ENCODE peak calls at places on chromosomes 7 and 10, in eight cellular contexts. One of them, this sample, is unnamed.

GRCh38 chr10:119283818-119284217 is 76.4 kb downstream of the GRK5 start:
- DNase-seq in OCI-LY7: peak
- DNase-seq in GM13977: no peak
- DNase-seq in GM12865: peak
- DNase-seq in type B pancreatic cell: no peak
- DNase-seq in HCT116: no peak
- DNase-seq in astrocyte: no peak
- DNase-seq in pancreas: no peak
- DNase-seq in this sample: no peak

GRCh38 chr7:39613577-39613976 is 9.8 kb upstream of the RALA start:
- DNase-seq in OCI-LY7: no peak
- DNase-seq in GM13977: no peak
- DNase-seq in GM12865: no peak
- DNase-seq in type B pancreatic cell: no peak
- DNase-seq in HCT116: no peak
- DNase-seq in astrocyte: peak
- DNase-seq in pancreas: no peak
- DNase-seq in this sample: no peak

GRCh38 chr10:33306126-33306525 is 28.3 kb downstream of the NRP1 start:
- DNase-seq in OCI-LY7: no peak
- DNase-seq in GM13977: no peak
- DNase-seq in GM12865: no peak
- DNase-seq in type B pancreatic cell: no peak
- DNase-seq in HCT116: no peak
- DNase-seq in astrocyte: peak
- DNase-seq in pancreas: no peak
- DNase-seq in this sample: no peak

GRCh38 chr10:49568235-49568634 is 29.3 kb upstream of the ERCC6 start:
- DNase-seq in OCI-LY7: no peak
- DNase-seq in GM13977: peak
- DNase-seq in GM12865: peak
- DNase-seq in type B pancreatic cell: no peak
- DNase-seq in HCT116: no peak
- DNase-seq in astrocyte: peak
- DNase-seq in pancreas: no peak
- DNase-seq in this sample: peak

GRCh38 chr7:92517626-92518025 is 10.7 kb downstream of the PEX1 start:
- DNase-seq in OCI-LY7: no peak
- DNase-seq in GM13977: no peak
- DNase-seq in GM12865: no peak
- DNase-seq in type B pancreatic cell: no peak
- DNase-seq in HCT116: no peak
- DNase-seq in astrocyte: no peak
- DNase-seq in pancreas: no peak
- DNase-seq in this sample: no peak

GRCh38 chr7:148262721-148263229 is 327.8 kb upstream of the C7orf33 start:
- DNase-seq in OCI-LY7: peak
- DNase-seq in GM13977: peak
- DNase-seq in GM12865: peak
- DNase-seq in type B pancreatic cell: peak
- DNase-seq in HCT116: peak
- DNase-seq in astrocyte: no peak
- DNase-seq in pancreas: peak
- DNase-seq in this sample: peak

GRCh38 chr7:816751-817671 is 15.3 kb upstream of the SUN1 start:
- DNase-seq in OCI-LY7: peak
- DNase-seq in GM13977: peak
- DNase-seq in GM12865: peak
- DNase-seq in type B pancreatic cell: no peak
- DNase-seq in HCT116: no peak
- DNase-seq in astrocyte: peak
- DNase-seq in pancreas: peak
- DNase-seq in this sample: peak

GRCh38 chr7:466465-467191 is 53.0 kb downstream of the PDGFA start:
- DNase-seq in OCI-LY7: no peak
- DNase-seq in GM13977: no peak
- DNase-seq in GM12865: no peak
- DNase-seq in type B pancreatic cell: peak
- DNase-seq in HCT116: no peak
- DNase-seq in astrocyte: no peak
- DNase-seq in pancreas: no peak
- DNase-seq in this sample: no peak

GRCh38 chr7:20228654-20229053 is 11.5 kb upstream of the MACC1 start:
- DNase-seq in OCI-LY7: no peak
- DNase-seq in GM13977: no peak
- DNase-seq in GM12865: no peak
- DNase-seq in type B pancreatic cell: no peak
- DNase-seq in HCT116: no peak
- DNase-seq in astrocyte: no peak
- DNase-seq in pancreas: no peak
- DNase-seq in this sample: no peak

GRCh38 chr10:120182431-120182830 is 274.6 kb upstream of the PLPP4 start:
- DNase-seq in OCI-LY7: no peak
- DNase-seq in GM13977: no peak
- DNase-seq in GM12865: no peak
- DNase-seq in type B pancreatic cell: no peak
- DNase-seq in HCT116: no peak
- DNase-seq in astrocyte: no peak
- DNase-seq in pancreas: no peak
- DNase-seq in this sample: no peak

DNA sequence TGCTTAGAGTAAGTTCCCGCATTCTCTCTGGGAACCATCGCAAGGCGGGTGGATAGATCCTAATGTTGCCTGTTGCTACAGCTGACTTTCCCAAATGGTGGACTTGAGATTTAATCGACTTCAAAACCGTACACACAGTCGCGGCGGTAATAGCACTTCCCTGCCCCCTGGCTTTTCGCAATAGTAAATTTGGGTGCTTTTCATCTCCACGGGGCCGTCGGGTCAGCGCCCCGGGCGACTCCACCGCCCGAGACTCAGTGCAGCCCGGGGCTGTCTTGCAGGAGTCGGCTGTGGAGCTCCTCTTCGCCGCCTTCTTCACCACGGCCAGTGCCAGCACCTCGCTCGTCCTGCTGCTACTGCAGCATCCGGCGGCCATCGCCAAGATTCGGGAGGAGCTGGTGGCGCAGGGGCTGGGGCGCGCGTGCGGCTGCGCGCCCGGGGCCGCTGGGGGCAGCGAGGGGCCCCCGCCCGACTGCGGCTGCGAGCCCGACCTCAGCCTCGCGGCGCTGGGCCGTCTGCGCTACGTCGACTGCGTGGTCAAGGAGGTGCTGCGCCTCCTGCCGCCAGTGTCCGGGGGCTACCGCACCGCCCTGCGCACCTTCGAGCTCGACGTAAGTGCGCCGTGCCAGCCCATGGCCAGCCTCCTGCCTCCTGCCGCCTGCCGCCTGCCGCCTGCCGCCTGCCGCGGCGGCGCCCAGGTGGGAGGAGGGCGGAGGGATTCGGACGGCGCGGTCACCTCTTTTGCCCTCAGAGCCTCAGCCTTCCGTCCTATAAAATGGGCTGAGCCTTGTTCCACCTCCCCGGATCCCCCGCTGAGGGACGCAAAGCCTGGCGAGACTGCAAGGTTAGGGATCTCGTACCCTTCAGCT is 5.3 kb downstream of the CYP26C1 start:
- DNase-seq in OCI-LY7: no peak
- DNase-seq in GM13977: peak
- DNase-seq in GM12865: no peak
- DNase-seq in type B pancreatic cell: no peak
- DNase-seq in HCT116: no peak
- DNase-seq in astrocyte: no peak
- DNase-seq in pancreas: no peak
- DNase-seq in this sample: peak
- TF ChIP-seq CTCF in OCI-LY7: no peak
- TF ChIP-seq CTCF in GM13977: peak
- TF ChIP-seq CTCF in GM12865: no peak
- TF ChIP-seq CTCF in type B pancreatic cell: no peak
- TF ChIP-seq CTCF in HCT116: no peak
- TF ChIP-seq CTCF in astrocyte: no peak
- TF ChIP-seq CTCF in pancreas: no peak
- TF ChIP-seq CTCF in this sample: no peak

GRCh38 chr7:17472939-17473338 is 174.5 kb downstream of the AHR start:
- DNase-seq in OCI-LY7: no peak
- DNase-seq in GM13977: peak
- DNase-seq in GM12865: peak
- DNase-seq in type B pancreatic cell: no peak
- DNase-seq in HCT116: no peak
- DNase-seq in astrocyte: no peak
- DNase-seq in pancreas: no peak
- DNase-seq in this sample: no peak

GRCh38 chr7:17472518-17472917 is 174.1 kb downstream of the AHR start:
- DNase-seq in OCI-LY7: no peak
- DNase-seq in GM13977: no peak
- DNase-seq in GM12865: peak
- DNase-seq in type B pancreatic cell: no peak
- DNase-seq in HCT116: no peak
- DNase-seq in astrocyte: no peak
- DNase-seq in pancreas: no peak
- DNase-seq in this sample: no peak

GRCh38 chr7:17477182-17477581 is 178.7 kb downstream of the AHR start:
- DNase-seq in OCI-LY7: no peak
- DNase-seq in GM13977: no peak
- DNase-seq in GM12865: no peak
- DNase-seq in type B pancreatic cell: no peak
- DNase-seq in HCT116: no peak
- DNase-seq in astrocyte: no peak
- DNase-seq in pancreas: no peak
- DNase-seq in this sample: no peak

GRCh38 chr7:17474724-17475344 is 176.4 kb downstream of the AHR start:
- DNase-seq in OCI-LY7: no peak
- DNase-seq in GM13977: no peak
- DNase-seq in GM12865: no peak
- DNase-seq in type B pancreatic cell: no peak
- DNase-seq in HCT116: no peak
- DNase-seq in astrocyte: no peak
- DNase-seq in pancreas: no peak
- DNase-seq in this sample: no peak
- TF ChIP-seq CTCF in OCI-LY7: no peak
- TF ChIP-seq CTCF in GM13977: peak
- TF ChIP-seq CTCF in GM12865: no peak
- TF ChIP-seq CTCF in type B pancreatic cell: peak
- TF ChIP-seq CTCF in HCT116: peak
- TF ChIP-seq CTCF in astrocyte: peak
- TF ChIP-seq CTCF in pancreas: no peak
- TF ChIP-seq CTCF in this sample: no peak

GRCh38 chr7:82312646-82313045 is 130.9 kb downstream of the CACNA2D1 start:
- DNase-seq in OCI-LY7: no peak
- DNase-seq in GM13977: no peak
- DNase-seq in GM12865: no peak
- DNase-seq in type B pancreatic cell: no peak
- DNase-seq in HCT116: no peak
- DNase-seq in astrocyte: no peak
- DNase-seq in pancreas: no peak
- DNase-seq in this sample: no peak
- TF ChIP-seq CTCF in OCI-LY7: no peak
- TF ChIP-seq CTCF in GM13977: no peak
- TF ChIP-seq CTCF in GM12865: no peak
- TF ChIP-seq CTCF in type B pancreatic cell: no peak
- TF ChIP-seq CTCF in HCT116: no peak
- TF ChIP-seq CTCF in astrocyte: no peak
- TF ChIP-seq CTCF in pancreas: no peak
- TF ChIP-seq CTCF in this sample: no peak

DNA sequence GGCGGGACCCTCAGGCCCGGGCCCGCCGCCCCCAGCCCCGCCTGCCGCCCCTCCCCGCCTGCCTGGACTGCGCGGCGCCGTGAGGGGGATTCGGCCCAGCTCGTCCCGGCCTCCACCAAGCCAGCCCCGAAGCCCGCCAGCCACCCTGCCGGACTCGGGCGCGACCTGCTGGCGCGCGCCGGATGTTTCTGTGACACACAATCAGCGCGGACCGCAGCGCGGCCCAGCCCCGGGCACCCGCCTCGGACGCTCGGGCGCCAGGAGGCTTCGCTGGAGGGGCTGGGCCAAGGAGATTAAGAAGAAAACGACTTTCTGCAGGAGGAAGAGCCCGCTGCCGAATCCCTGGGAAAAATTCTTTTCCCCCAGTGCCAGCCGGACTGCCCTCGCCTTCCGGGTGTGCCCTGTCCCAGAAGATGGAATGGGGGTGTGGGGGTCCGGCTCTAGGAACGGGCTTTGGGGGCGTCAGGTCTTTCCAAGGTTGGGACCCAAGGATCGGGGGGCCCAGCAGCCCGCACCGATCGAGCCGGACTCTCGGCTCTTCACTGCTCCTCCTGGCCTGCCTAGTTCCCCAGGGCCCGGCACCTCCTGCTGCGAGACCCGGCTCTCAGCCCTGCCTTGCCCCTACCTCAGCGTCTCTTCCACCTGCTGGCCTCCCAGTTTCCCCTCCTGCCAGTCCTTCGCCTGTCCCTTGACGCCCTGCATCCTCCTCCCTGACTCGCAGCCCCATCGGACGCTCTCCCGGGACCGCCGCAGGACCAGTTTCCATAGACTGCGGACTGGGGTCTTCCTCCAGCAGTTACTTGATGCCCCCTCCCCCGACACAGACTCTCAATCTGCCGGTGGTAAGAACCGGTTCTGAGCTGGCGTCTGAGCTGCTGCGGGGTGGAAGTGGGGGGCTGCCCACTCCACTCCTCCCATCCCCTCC is 82.7 kb downstream of the PAX2 start:
- DNase-seq in OCI-LY7: no peak
- DNase-seq in GM13977: peak
- DNase-seq in GM12865: peak
- DNase-seq in type B pancreatic cell: no peak
- DNase-seq in HCT116: no peak
- DNase-seq in astrocyte: no peak
- DNase-seq in pancreas: peak
- DNase-seq in this sample: peak
- TF ChIP-seq CTCF in OCI-LY7: no peak
- TF ChIP-seq CTCF in GM13977: peak
- TF ChIP-seq CTCF in GM12865: peak
- TF ChIP-seq CTCF in type B pancreatic cell: peak
- TF ChIP-seq CTCF in HCT116: no peak
- TF ChIP-seq CTCF in astrocyte: no peak
- TF ChIP-seq CTCF in pancreas: no peak
- TF ChIP-seq CTCF in this sample: no peak